ENCODE peak calls at places on chromosomes 3 and 15, in six cellular contexts. One of them, this sample, is unnamed.

GRCh38 chr3:153591566-153592221 is 429.7 kb downstream of the RAP2B start:
- DNase-seq in HCT116: no peak
- DNase-seq in SK-N-SH: no peak
- DNase-seq in GM12878: no peak
- DNase-seq in K562: no peak
- DNase-seq in H1: no peak
- DNase-seq in this sample: no peak

GRCh38 chr3:186598108-186598784 is 14.6 kb upstream of the AHSG start:
- DNase-seq in HCT116: no peak
- DNase-seq in SK-N-SH: no peak
- DNase-seq in GM12878: no peak
- DNase-seq in K562: no peak
- DNase-seq in H1: no peak
- DNase-seq in this sample: no peak

GRCh38 chr3:121696190-121696589 is 35.5 kb upstream of the HCLS1 start:
- DNase-seq in HCT116: no peak
- DNase-seq in SK-N-SH: no peak
- DNase-seq in GM12878: no peak
- DNase-seq in K562: no peak
- DNase-seq in H1: no peak
- DNase-seq in this sample: no peak

GRCh38 chr3:14647976-14648955 is 3.3 kb upstream of the CCDC174 start:
- DNase-seq in HCT116: no peak
- DNase-seq in SK-N-SH: no peak
- DNase-seq in GM12878: no peak
- DNase-seq in K562: no peak
- DNase-seq in H1: no peak
- DNase-seq in this sample: no peak

GRCh38 chr3:157447026-157447694 is 10.5 kb downstream of the PTX3 start:
- DNase-seq in HCT116: peak
- DNase-seq in SK-N-SH: peak
- DNase-seq in GM12878: no peak
- DNase-seq in K562: no peak
- DNase-seq in H1: no peak
- DNase-seq in this sample: no peak

GRCh38 chr3:22361465-22361864 is 610.5 kb upstream of the ZNF385D start:
- DNase-seq in HCT116: no peak
- DNase-seq in SK-N-SH: no peak
- DNase-seq in GM12878: no peak
- DNase-seq in K562: no peak
- DNase-seq in H1: no peak
- DNase-seq in this sample: no peak

GRCh38 chr3:178325330-178325729 is 210.9 kb upstream of the KCNMB2 start:
- DNase-seq in HCT116: no peak
- DNase-seq in SK-N-SH: peak
- DNase-seq in GM12878: no peak
- DNase-seq in K562: no peak
- DNase-seq in H1: no peak
- DNase-seq in this sample: no peak

GRCh38 chr3:39349080-39349479 is 19.6 kb downstream of the CCR8 start:
- DNase-seq in HCT116: no peak
- DNase-seq in SK-N-SH: no peak
- DNase-seq in GM12878: no peak
- DNase-seq in K562: no peak
- DNase-seq in H1: no peak
- DNase-seq in this sample: no peak

GRCh38 chr3:177724020-177724638 is 526.8 kb upstream of the TBL1XR1 start:
- DNase-seq in HCT116: no peak
- DNase-seq in SK-N-SH: no peak
- DNase-seq in GM12878: no peak
- DNase-seq in K562: no peak
- DNase-seq in H1: no peak
- DNase-seq in this sample: no peak

GRCh38 chr3:86856711-86857110 is 134.2 kb downstream of the VGLL3 start:
- DNase-seq in HCT116: no peak
- DNase-seq in SK-N-SH: no peak
- DNase-seq in GM12878: no peak
- DNase-seq in K562: no peak
- DNase-seq in H1: no peak
- DNase-seq in this sample: no peak

GRCh38 chr3:134373942-134374790 is at the start of gene AMOTL2:
- DNase-seq in HCT116: peak
- DNase-seq in SK-N-SH: peak
- DNase-seq in GM12878: no peak
- DNase-seq in K562: peak
- DNase-seq in H1: peak
- DNase-seq in this sample: peak
- TF ChIP-seq SIN3A in HCT116: no peak
- TF ChIP-seq SIN3A in SK-N-SH: peak
- TF ChIP-seq SIN3A in GM12878: no peak
- TF ChIP-seq SIN3A in K562: no peak
- TF ChIP-seq SIN3A in H1: peak
- TF ChIP-seq SIN3A in this sample: peak

DNA sequence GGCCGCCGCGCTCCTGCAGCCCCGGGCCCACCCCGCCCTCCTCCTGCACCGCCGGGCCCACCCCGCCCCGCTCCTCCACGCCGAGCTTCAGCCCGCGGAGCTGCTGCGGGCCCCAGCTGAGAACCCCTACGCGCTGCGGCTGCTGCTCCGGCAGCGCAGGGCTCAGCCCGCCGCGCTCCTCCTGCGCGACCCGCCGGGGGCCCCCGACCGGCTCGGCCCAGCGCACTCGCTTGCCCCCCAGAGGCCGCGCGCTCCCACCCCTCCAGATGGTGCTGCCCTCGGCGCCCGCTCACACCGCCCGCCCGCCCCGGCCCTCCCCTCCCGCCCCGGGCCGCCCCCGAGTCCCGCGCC is 918 bp upstream of the TNK2 start:
- DNase-seq in HCT116: no peak
- DNase-seq in SK-N-SH: no peak
- DNase-seq in GM12878: no peak
- DNase-seq in K562: no peak
- DNase-seq in H1: peak
- DNase-seq in this sample: no peak
- TF ChIP-seq SIN3A in HCT116: no peak
- TF ChIP-seq SIN3A in SK-N-SH: no peak
- TF ChIP-seq SIN3A in GM12878: no peak
- TF ChIP-seq SIN3A in K562: no peak
- TF ChIP-seq SIN3A in H1: no peak
- TF ChIP-seq SIN3A in this sample: no peak

GRCh38 chr3:135905058-135905724 is 60.3 kb upstream of the PPP2R3A start:
- DNase-seq in HCT116: no peak
- DNase-seq in SK-N-SH: no peak
- DNase-seq in GM12878: no peak
- DNase-seq in K562: no peak
- DNase-seq in H1: no peak
- DNase-seq in this sample: no peak
- TF ChIP-seq SIN3A in HCT116: no peak
- TF ChIP-seq SIN3A in SK-N-SH: no peak
- TF ChIP-seq SIN3A in GM12878: no peak
- TF ChIP-seq SIN3A in K562: no peak
- TF ChIP-seq SIN3A in H1: no peak
- TF ChIP-seq SIN3A in this sample: no peak

GRCh38 chr15:56537881-56538280 is 72.9 kb upstream of the MNS1 start:
- DNase-seq in HCT116: no peak
- DNase-seq in SK-N-SH: no peak
- DNase-seq in GM12878: no peak
- DNase-seq in K562: no peak
- DNase-seq in H1: no peak
- DNase-seq in this sample: no peak
- TF ChIP-seq SIN3A in HCT116: no peak
- TF ChIP-seq SIN3A in SK-N-SH: no peak
- TF ChIP-seq SIN3A in GM12878: no peak
- TF ChIP-seq SIN3A in K562: no peak
- TF ChIP-seq SIN3A in H1: no peak
- TF ChIP-seq SIN3A in this sample: no peak

GRCh38 chr3:68876112-68876713 is 56.1 kb downstream of the TAFA4 start:
- DNase-seq in HCT116: peak
- DNase-seq in SK-N-SH: peak
- DNase-seq in GM12878: peak
- DNase-seq in K562: peak
- DNase-seq in H1: no peak
- DNase-seq in this sample: peak

GRCh38 chr3:68878962-68879361 is 53.4 kb downstream of the TAFA4 start:
- DNase-seq in HCT116: no peak
- DNase-seq in SK-N-SH: no peak
- DNase-seq in GM12878: no peak
- DNase-seq in K562: no peak
- DNase-seq in H1: no peak
- DNase-seq in this sample: no peak

GRCh38 chr3:68874551-68875348 is 57.6 kb downstream of the TAFA4 start:
- DNase-seq in HCT116: no peak
- DNase-seq in SK-N-SH: no peak
- DNase-seq in GM12878: no peak
- DNase-seq in K562: no peak
- DNase-seq in H1: no peak
- DNase-seq in this sample: no peak

GRCh38 chr3:68880632-68881031 is 51.7 kb downstream of the TAFA4 start:
- DNase-seq in HCT116: no peak
- DNase-seq in SK-N-SH: no peak
- DNase-seq in GM12878: no peak
- DNase-seq in K562: no peak
- DNase-seq in H1: no peak
- DNase-seq in this sample: no peak

DNA sequence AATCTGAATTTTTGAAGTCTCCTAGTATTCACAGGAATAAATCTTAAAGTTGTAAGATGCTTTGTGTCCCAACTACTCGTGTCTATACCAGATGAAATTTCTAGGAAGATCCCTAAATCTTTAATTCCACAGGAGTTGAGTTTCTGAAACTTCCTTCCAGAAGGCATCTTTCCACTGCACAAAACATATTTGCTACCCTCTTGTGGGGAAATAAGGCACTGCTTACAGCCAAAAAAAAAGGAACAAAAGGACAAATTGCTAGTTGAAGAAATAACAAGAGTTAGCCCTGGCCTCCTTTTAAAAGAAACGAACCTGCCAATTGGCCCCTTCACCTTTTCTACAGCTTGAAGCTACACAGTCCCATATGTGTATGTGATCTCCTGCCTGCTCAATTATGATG is 54.0 kb downstream of the TAFA4 start:
- DNase-seq in HCT116: no peak
- DNase-seq in SK-N-SH: peak
- DNase-seq in GM12878: no peak
- DNase-seq in K562: peak
- DNase-seq in H1: no peak
- DNase-seq in this sample: no peak
- TF ChIP-seq SIN3A in HCT116: no peak
- TF ChIP-seq SIN3A in SK-N-SH: no peak
- TF ChIP-seq SIN3A in GM12878: no peak
- TF ChIP-seq SIN3A in K562: no peak
- TF ChIP-seq SIN3A in H1: no peak
- TF ChIP-seq SIN3A in this sample: no peak

DNA sequence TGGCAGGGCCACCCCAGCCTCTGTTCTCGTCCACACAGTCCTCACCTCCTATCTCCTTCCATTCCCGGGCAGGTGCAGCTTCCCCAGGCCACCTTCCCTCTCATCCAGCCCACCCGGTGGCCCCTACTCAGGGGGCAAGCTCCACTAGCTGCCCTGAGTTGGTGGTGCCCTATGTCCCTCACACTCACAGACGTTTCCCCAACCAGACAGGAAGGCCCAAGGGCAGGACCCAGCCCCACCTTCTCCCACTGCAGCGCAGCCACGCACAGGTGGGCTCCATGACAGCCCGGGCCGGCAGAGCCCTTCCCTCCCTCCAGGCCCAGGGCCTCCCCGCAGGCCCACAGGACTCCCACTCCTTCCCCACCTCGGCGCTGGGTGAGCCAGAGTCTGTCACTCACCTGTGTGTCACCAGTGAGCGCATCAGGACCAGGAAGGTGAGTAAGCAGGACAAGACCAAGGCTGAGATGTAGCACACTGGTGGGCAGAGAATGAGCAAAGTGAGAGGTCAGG is 11.1 kb downstream of the ISLR start:
- DNase-seq in HCT116: no peak
- DNase-seq in SK-N-SH: no peak
- DNase-seq in GM12878: no peak
- DNase-seq in K562: no peak
- DNase-seq in H1: no peak
- DNase-seq in this sample: no peak
- TF ChIP-seq SIN3A in HCT116: no peak
- TF ChIP-seq SIN3A in SK-N-SH: no peak
- TF ChIP-seq SIN3A in GM12878: no peak
- TF ChIP-seq SIN3A in K562: no peak
- TF ChIP-seq SIN3A in H1: no peak
- TF ChIP-seq SIN3A in this sample: no peak

GRCh38 chr3:138936763-138937689 is 9.9 kb downstream of the FOXL2 start:
- DNase-seq in HCT116: no peak
- DNase-seq in SK-N-SH: peak
- DNase-seq in GM12878: no peak
- DNase-seq in K562: no peak
- DNase-seq in H1: no peak
- DNase-seq in this sample: no peak
- TF ChIP-seq SIN3A in HCT116: no peak
- TF ChIP-seq SIN3A in SK-N-SH: no peak
- TF ChIP-seq SIN3A in GM12878: no peak
- TF ChIP-seq SIN3A in K562: no peak
- TF ChIP-seq SIN3A in H1: no peak
- TF ChIP-seq SIN3A in this sample: no peak